ENCODE peak calls at places on chromosomes 6 and 20, in four cellular contexts. E is NCI-H748 treated with DMSO at 0.1 percent for 48 hours, J is kidney glomerular epithelial cell, R is SJSA1. X is an unnamed sample.

GRCh38 chr6:17269840-17270239 is 11.3 kb upstream of the RBM24 start:
- DNase-seq in E (no peak), J (no peak), R (peak), X (no peak)

GRCh38 chr6:169132361-169132895 is 121.2 kb downstream of the THBS2 start:
- DNase-seq in E (no peak), J (no peak), R (peak), X (no peak)

GRCh38 chr20:56778765-56779195 is 149.7 kb downstream of the TFAP2C start:
- DNase-seq in E (no peak), J (peak), R (peak), X (peak)

GRCh38 chr6:152552616-152553209 is 84.4 kb downstream of the SYNE1 start:
- DNase-seq in E (peak), J (peak), R (peak), X (peak)

GRCh38 chr6:157822221-157823000 is 635 bp upstream of the SNX9 start:
- DNase-seq in E (no peak), J (no peak), R (peak), X (no peak)

GRCh38 chr6:25942561-25943147 is 12.2 kb upstream of the SLC17A2 start:
- DNase-seq in E (peak), J (peak), R (no peak), X (peak)

GRCh38 chr6:55898342-55898741 is 23.0 kb upstream of the BMP5 start:
- DNase-seq in E (no peak), J (peak), R (peak), X (peak)

GRCh38 chr6:161748535-161749386 is 474.9 kb upstream of the AGPAT4 start:
- DNase-seq in E (no peak), J (peak), R (peak), X (no peak)

GRCh38 chr6:32148722-32149576 is 2.8 kb downstream of the PRRT1 start:
- DNase-seq in E (no peak), J (no peak), R (no peak), X (no peak)

GRCh38 chr6:169376458-169376857 is 122.8 kb upstream of the THBS2 start:
- DNase-seq in E (no peak), J (no peak), R (no peak), X (no peak)

GRCh38 chr6:36777806-36778205 is 61.4 kb downstream of the CPNE5 start:
- DNase-seq in E (no peak), J (no peak), R (no peak), X (no peak)

GRCh38 chr6:148289153-148289552 is 53.5 kb upstream of the SASH1 start:
- DNase-seq in E (no peak), J (no peak), R (no peak), X (no peak)

GRCh38 chr20:23205656-23206055 is 119.5 kb upstream of the CD93 start:
- DNase-seq in E (no peak), J (peak), R (peak), X (peak)

GRCh38 chr6:159077123-159077522 is 32.3 kb upstream of the TAGAP start:
- DNase-seq in E (no peak), J (no peak), R (no peak), X (no peak)

GRCh38 chr6:168605964-168606363 is 165.0 kb downstream of the SMOC2 start:
- DNase-seq in E (no peak), J (no peak), R (no peak), X (no peak)

GRCh38 chr20:62386383-62387218 is at the start of gene RPS21:
- DNase-seq in E (peak), J (peak), R (peak), X (peak)

GRCh38 chr6:159169557-159170332 is 545 bp downstream of the FNDC1 start:
- DNase-seq in E (peak), J (peak), R (peak), X (no peak)

GRCh38 chr6:123529058-123529457 is 107.7 kb downstream of the TRDN start:
- DNase-seq in E (no peak), J (no peak), R (no peak), X (peak)

GRCh38 chr6:134170844-134171243 is 118.4 kb upstream of the SLC2A12 start:
- DNase-seq in E (no peak), J (no peak), R (no peak), X (no peak)

GRCh38 chr6:113447088-113447831 is 409.9 kb upstream of the MARCKS start:
- DNase-seq in E (no peak), J (peak), R (peak), X (peak)

GRCh38 chr6:106702451-106703110 is 73.2 kb downstream of the QRSL1 start:
- DNase-seq in E (peak), J (peak), R (no peak), X (peak)

GRCh38 chr6:151494235-151494950 is 576 bp downstream of the CCDC170 start:
- DNase-seq in E (peak), J (peak), R (peak), X (no peak)

GRCh38 chr6:2763345-2763841 is 1.8 kb upstream of the WRNIP1 start:
- DNase-seq in E (no peak), J (no peak), R (no peak), X (no peak)

GRCh38 chr6:136446145-136446544 is 104.1 kb downstream of the MAP7 start:
- DNase-seq in E (no peak), J (no peak), R (no peak), X (no peak)

X was measured in Caki2.